ENCODE peak calls at places on chromosomes 5 and 9, in ten cellular contexts. One of them, this sample, is unnamed.

GRCh38 chr5:32462618-32463017 is 18.1 kb upstream of the ZFR start:
- DNase-seq in OCI-LY7: no peak
- DNase-seq in activated naive CD4-positive, alpha-beta T cell: no peak
- DNase-seq in activated gamma-delta T cell treated with Interleukin-2 at 50 U/mL for 16 hours: no peak
- DNase-seq in hypothalamus: peak
- DNase-seq in activated CD8-positive, alpha-beta T cell treated with anti-CD3 and anti-CD28 coated beads for 36 hours: peak
- DNase-seq in head of caudate nucleus: peak
- DNase-seq in fibroblast of lung: no peak
- DNase-seq in HTR-8/SVneo: no peak
- DNase-seq in astrocyte of the spinal cord: peak
- DNase-seq in this sample: no peak

GRCh38 chr5:91052977-91053732 is 330.0 kb downstream of the ARRDC3 start:
- DNase-seq in fibroblast of lung: peak
- DNase-seq in astrocyte of the spinal cord: no peak
- DNase-seq in HTR-8/SVneo: no peak
- DNase-seq in OCI-LY7: no peak
- DNase-seq in activated CD8-positive, alpha-beta T cell treated with anti-CD3 and anti-CD28 coated beads for 36 hours: no peak
- DNase-seq in head of caudate nucleus: no peak
- DNase-seq in activated gamma-delta T cell treated with Interleukin-2 at 50 U/mL for 16 hours: no peak
- DNase-seq in hypothalamus: no peak
- DNase-seq in activated naive CD4-positive, alpha-beta T cell: no peak
- DNase-seq in this sample: no peak

GRCh38 chr5:155530046-155530445 is 516.5 kb downstream of the KIF4B start:
- DNase-seq in head of caudate nucleus: no peak
- DNase-seq in activated gamma-delta T cell treated with Interleukin-2 at 50 U/mL for 16 hours: no peak
- DNase-seq in activated naive CD4-positive, alpha-beta T cell: no peak
- DNase-seq in hypothalamus: no peak
- DNase-seq in HTR-8/SVneo: no peak
- DNase-seq in OCI-LY7: no peak
- DNase-seq in fibroblast of lung: peak
- DNase-seq in astrocyte of the spinal cord: no peak
- DNase-seq in activated CD8-positive, alpha-beta T cell treated with anti-CD3 and anti-CD28 coated beads for 36 hours: no peak
- DNase-seq in this sample: no peak

GRCh38 chr5:136058031-136058971 is 29.5 kb downstream of the TGFBI start:
- DNase-seq in astrocyte of the spinal cord: peak
- DNase-seq in activated naive CD4-positive, alpha-beta T cell: no peak
- DNase-seq in fibroblast of lung: peak
- DNase-seq in head of caudate nucleus: no peak
- DNase-seq in activated gamma-delta T cell treated with Interleukin-2 at 50 U/mL for 16 hours: no peak
- DNase-seq in HTR-8/SVneo: peak
- DNase-seq in activated CD8-positive, alpha-beta T cell treated with anti-CD3 and anti-CD28 coated beads for 36 hours: no peak
- DNase-seq in OCI-LY7: no peak
- DNase-seq in hypothalamus: no peak
- DNase-seq in this sample: peak

GRCh38 chr9:133128152-133128551 is 7.1 kb upstream of the RALGDS start:
- DNase-seq in activated naive CD4-positive, alpha-beta T cell: no peak
- DNase-seq in astrocyte of the spinal cord: no peak
- DNase-seq in activated CD8-positive, alpha-beta T cell treated with anti-CD3 and anti-CD28 coated beads for 36 hours: no peak
- DNase-seq in OCI-LY7: no peak
- DNase-seq in activated gamma-delta T cell treated with Interleukin-2 at 50 U/mL for 16 hours: no peak
- DNase-seq in HTR-8/SVneo: no peak
- DNase-seq in hypothalamus: no peak
- DNase-seq in head of caudate nucleus: no peak
- DNase-seq in fibroblast of lung: no peak
- DNase-seq in this sample: no peak

GRCh38 chr5:976849-977751 is 31.5 kb upstream of the NKD2 start:
- DNase-seq in fibroblast of lung: no peak
- DNase-seq in astrocyte of the spinal cord: no peak
- DNase-seq in OCI-LY7: no peak
- DNase-seq in head of caudate nucleus: no peak
- DNase-seq in activated naive CD4-positive, alpha-beta T cell: no peak
- DNase-seq in activated CD8-positive, alpha-beta T cell treated with anti-CD3 and anti-CD28 coated beads for 36 hours: no peak
- DNase-seq in hypothalamus: no peak
- DNase-seq in HTR-8/SVneo: no peak
- DNase-seq in activated gamma-delta T cell treated with Interleukin-2 at 50 U/mL for 16 hours: no peak
- DNase-seq in this sample: no peak

GRCh38 chr5:143134269-143134668 is 269.2 kb downstream of the NR3C1 start:
- DNase-seq in fibroblast of lung: no peak
- DNase-seq in hypothalamus: no peak
- DNase-seq in HTR-8/SVneo: no peak
- DNase-seq in OCI-LY7: no peak
- DNase-seq in astrocyte of the spinal cord: peak
- DNase-seq in head of caudate nucleus: no peak
- DNase-seq in activated gamma-delta T cell treated with Interleukin-2 at 50 U/mL for 16 hours: no peak
- DNase-seq in activated CD8-positive, alpha-beta T cell treated with anti-CD3 and anti-CD28 coated beads for 36 hours: no peak
- DNase-seq in activated naive CD4-positive, alpha-beta T cell: no peak
- DNase-seq in this sample: peak

GRCh38 chr9:89864731-89865130 is 259.9 kb downstream of the GADD45G start:
- DNase-seq in OCI-LY7: no peak
- DNase-seq in HTR-8/SVneo: no peak
- DNase-seq in fibroblast of lung: no peak
- DNase-seq in hypothalamus: no peak
- DNase-seq in activated gamma-delta T cell treated with Interleukin-2 at 50 U/mL for 16 hours: no peak
- DNase-seq in activated CD8-positive, alpha-beta T cell treated with anti-CD3 and anti-CD28 coated beads for 36 hours: no peak
- DNase-seq in astrocyte of the spinal cord: no peak
- DNase-seq in head of caudate nucleus: no peak
- DNase-seq in activated naive CD4-positive, alpha-beta T cell: no peak
- DNase-seq in this sample: no peak

GRCh38 chr9:38285236-38285635 is 107.3 kb upstream of the ALDH1B1 start:
- DNase-seq in OCI-LY7: no peak
- DNase-seq in fibroblast of lung: no peak
- DNase-seq in activated naive CD4-positive, alpha-beta T cell: no peak
- DNase-seq in head of caudate nucleus: no peak
- DNase-seq in HTR-8/SVneo: no peak
- DNase-seq in astrocyte of the spinal cord: no peak
- DNase-seq in activated gamma-delta T cell treated with Interleukin-2 at 50 U/mL for 16 hours: no peak
- DNase-seq in hypothalamus: no peak
- DNase-seq in activated CD8-positive, alpha-beta T cell treated with anti-CD3 and anti-CD28 coated beads for 36 hours: no peak
- DNase-seq in this sample: no peak

GRCh38 chr9:74642376-74642775 is 145.2 kb downstream of the RORB start:
- DNase-seq in fibroblast of lung: no peak
- DNase-seq in activated CD8-positive, alpha-beta T cell treated with anti-CD3 and anti-CD28 coated beads for 36 hours: no peak
- DNase-seq in astrocyte of the spinal cord: no peak
- DNase-seq in activated gamma-delta T cell treated with Interleukin-2 at 50 U/mL for 16 hours: no peak
- DNase-seq in HTR-8/SVneo: no peak
- DNase-seq in hypothalamus: no peak
- DNase-seq in head of caudate nucleus: no peak
- DNase-seq in activated naive CD4-positive, alpha-beta T cell: no peak
- DNase-seq in OCI-LY7: no peak
- DNase-seq in this sample: no peak

GRCh38 chr9:114150608-114151007 is 4.7 kb upstream of the COL27A1 start:
- DNase-seq in astrocyte of the spinal cord: no peak
- DNase-seq in hypothalamus: no peak
- DNase-seq in activated gamma-delta T cell treated with Interleukin-2 at 50 U/mL for 16 hours: no peak
- DNase-seq in HTR-8/SVneo: no peak
- DNase-seq in fibroblast of lung: no peak
- DNase-seq in activated CD8-positive, alpha-beta T cell treated with anti-CD3 and anti-CD28 coated beads for 36 hours: no peak
- DNase-seq in head of caudate nucleus: no peak
- DNase-seq in OCI-LY7: no peak
- DNase-seq in activated naive CD4-positive, alpha-beta T cell: no peak
- DNase-seq in this sample: no peak

GRCh38 chr5:39755986-39756385 is 331.2 kb upstream of the DAB2 start:
- DNase-seq in OCI-LY7: no peak
- DNase-seq in astrocyte of the spinal cord: peak
- DNase-seq in hypothalamus: peak
- DNase-seq in fibroblast of lung: peak
- DNase-seq in head of caudate nucleus: peak
- DNase-seq in activated naive CD4-positive, alpha-beta T cell: no peak
- DNase-seq in activated gamma-delta T cell treated with Interleukin-2 at 50 U/mL for 16 hours: no peak
- DNase-seq in activated CD8-positive, alpha-beta T cell treated with anti-CD3 and anti-CD28 coated beads for 36 hours: no peak
- DNase-seq in HTR-8/SVneo: peak
- DNase-seq in this sample: no peak

GRCh38 chr9:95834281-95834907 is 41.1 kb upstream of the ERCC6L2 start:
- DNase-seq in fibroblast of lung: peak
- DNase-seq in OCI-LY7: no peak
- DNase-seq in activated CD8-positive, alpha-beta T cell treated with anti-CD3 and anti-CD28 coated beads for 36 hours: peak
- DNase-seq in activated gamma-delta T cell treated with Interleukin-2 at 50 U/mL for 16 hours: no peak
- DNase-seq in head of caudate nucleus: no peak
- DNase-seq in activated naive CD4-positive, alpha-beta T cell: no peak
- DNase-seq in HTR-8/SVneo: no peak
- DNase-seq in astrocyte of the spinal cord: peak
- DNase-seq in hypothalamus: no peak
- DNase-seq in this sample: no peak

GRCh38 chr5:171619196-171619595 is 166.4 kb upstream of the SMIM23 start:
- DNase-seq in fibroblast of lung: no peak
- DNase-seq in activated gamma-delta T cell treated with Interleukin-2 at 50 U/mL for 16 hours: no peak
- DNase-seq in OCI-LY7: no peak
- DNase-seq in astrocyte of the spinal cord: no peak
- DNase-seq in HTR-8/SVneo: no peak
- DNase-seq in activated CD8-positive, alpha-beta T cell treated with anti-CD3 and anti-CD28 coated beads for 36 hours: no peak
- DNase-seq in activated naive CD4-positive, alpha-beta T cell: no peak
- DNase-seq in hypothalamus: no peak
- DNase-seq in head of caudate nucleus: no peak
- DNase-seq in this sample: no peak

GRCh38 chr5:119400248-119400647 is 44.4 kb downstream of the TNFAIP8 start:
- DNase-seq in HTR-8/SVneo: no peak
- DNase-seq in astrocyte of the spinal cord: no peak
- DNase-seq in hypothalamus: no peak
- DNase-seq in activated CD8-positive, alpha-beta T cell treated with anti-CD3 and anti-CD28 coated beads for 36 hours: peak
- DNase-seq in OCI-LY7: no peak
- DNase-seq in activated naive CD4-positive, alpha-beta T cell: no peak
- DNase-seq in head of caudate nucleus: no peak
- DNase-seq in activated gamma-delta T cell treated with Interleukin-2 at 50 U/mL for 16 hours: no peak
- DNase-seq in fibroblast of lung: no peak
- DNase-seq in this sample: no peak

GRCh38 chr5:91864902-91865420 is 481.8 kb upstream of the ARRDC3 start:
- DNase-seq in HTR-8/SVneo: no peak
- DNase-seq in OCI-LY7: no peak
- DNase-seq in activated gamma-delta T cell treated with Interleukin-2 at 50 U/mL for 16 hours: no peak
- DNase-seq in activated CD8-positive, alpha-beta T cell treated with anti-CD3 and anti-CD28 coated beads for 36 hours: no peak
- DNase-seq in hypothalamus: no peak
- DNase-seq in astrocyte of the spinal cord: no peak
- DNase-seq in head of caudate nucleus: no peak
- DNase-seq in activated naive CD4-positive, alpha-beta T cell: no peak
- DNase-seq in fibroblast of lung: peak
- DNase-seq in this sample: no peak

GRCh38 chr9:99093492-99093791 is 11.5 kb upstream of the TGFBR1 start:
- DNase-seq in OCI-LY7: no peak
- DNase-seq in hypothalamus: no peak
- DNase-seq in activated CD8-positive, alpha-beta T cell treated with anti-CD3 and anti-CD28 coated beads for 36 hours: peak
- DNase-seq in HTR-8/SVneo: no peak
- DNase-seq in fibroblast of lung: no peak
- DNase-seq in head of caudate nucleus: no peak
- DNase-seq in activated gamma-delta T cell treated with Interleukin-2 at 50 U/mL for 16 hours: no peak
- DNase-seq in astrocyte of the spinal cord: no peak
- DNase-seq in activated naive CD4-positive, alpha-beta T cell: no peak
- DNase-seq in this sample: no peak

This sample was measured in gastrocnemius medialis.